ENCODE peak calls at places on chromosomes 3 and 15, in six cellular contexts. One of them, this sample, is unnamed.

GRCh38 chr15:79091204-79091867 is 756 bp upstream of the RASGRF1 start:
- DNase-seq in breast epithelium: no peak
- DNase-seq in CD8-positive, alpha-beta memory T cell: no peak
- DNase-seq in lung: no peak
- DNase-seq in kidney: no peak
- DNase-seq in CD4-positive, alpha-beta memory T cell: no peak
- DNase-seq in this sample: no peak

GRCh38 chr3:14377838-14378169 is 24.6 kb upstream of the SLC6A6 start:
- DNase-seq in lung: peak; percentile 57
- DNase-seq in breast epithelium: no peak
- DNase-seq in CD4-positive, alpha-beta memory T cell: peak; percentile 33
- DNase-seq in CD8-positive, alpha-beta memory T cell: peak; percentile 50
- DNase-seq in kidney: peak; percentile 64
- DNase-seq in this sample: no peak

GRCh38 chr3:31957106-31957505 is 24.0 kb downstream of the OSBPL10 start:
- DNase-seq in CD4-positive, alpha-beta memory T cell: no peak
- DNase-seq in breast epithelium: no peak
- DNase-seq in CD8-positive, alpha-beta memory T cell: no peak
- DNase-seq in kidney: no peak
- DNase-seq in lung: no peak
- DNase-seq in this sample: no peak

GRCh38 chr15:46848704-46849103 is 868.6 kb upstream of the SEMA6D start:
- DNase-seq in CD8-positive, alpha-beta memory T cell: no peak
- DNase-seq in lung: no peak
- DNase-seq in kidney: no peak
- DNase-seq in CD4-positive, alpha-beta memory T cell: no peak
- DNase-seq in breast epithelium: no peak
- DNase-seq in this sample: no peak

GRCh38 chr3:175266993-175267960 is 408.1 kb downstream of the NAALADL2 start:
- DNase-seq in breast epithelium: no peak
- DNase-seq in CD8-positive, alpha-beta memory T cell: no peak
- DNase-seq in lung: no peak
- DNase-seq in kidney: no peak
- DNase-seq in CD4-positive, alpha-beta memory T cell: no peak
- DNase-seq in this sample: no peak

GRCh38 chr15:70585707-70586034 is 177.7 kb downstream of the UACA start:
- DNase-seq in lung: no peak
- DNase-seq in CD4-positive, alpha-beta memory T cell: no peak
- DNase-seq in breast epithelium: no peak
- DNase-seq in CD8-positive, alpha-beta memory T cell: no peak
- DNase-seq in kidney: no peak
- DNase-seq in this sample: no peak

GRCh38 chr3:147407495-147408179 is 1.3 kb upstream of the ZIC4 start:
- DNase-seq in breast epithelium: no peak
- DNase-seq in kidney: no peak
- DNase-seq in lung: no peak
- DNase-seq in CD4-positive, alpha-beta memory T cell: no peak
- DNase-seq in CD8-positive, alpha-beta memory T cell: no peak
- DNase-seq in this sample: no peak

GRCh38 chr3:65439641-65440040 is 599.1 kb downstream of the MAGI1 start:
- DNase-seq in CD4-positive, alpha-beta memory T cell: no peak
- DNase-seq in kidney: no peak
- DNase-seq in breast epithelium: peak; percentile 52
- DNase-seq in CD8-positive, alpha-beta memory T cell: no peak
- DNase-seq in lung: no peak
- DNase-seq in this sample: peak; percentile 41

GRCh38 chr3:158991146-158991705 is 189.4 kb downstream of the MFSD1 start:
- DNase-seq in CD4-positive, alpha-beta memory T cell: no peak
- DNase-seq in CD8-positive, alpha-beta memory T cell: no peak
- DNase-seq in lung: no peak
- DNase-seq in breast epithelium: no peak
- DNase-seq in kidney: peak; percentile 40
- DNase-seq in this sample: peak; percentile 22

DNA sequence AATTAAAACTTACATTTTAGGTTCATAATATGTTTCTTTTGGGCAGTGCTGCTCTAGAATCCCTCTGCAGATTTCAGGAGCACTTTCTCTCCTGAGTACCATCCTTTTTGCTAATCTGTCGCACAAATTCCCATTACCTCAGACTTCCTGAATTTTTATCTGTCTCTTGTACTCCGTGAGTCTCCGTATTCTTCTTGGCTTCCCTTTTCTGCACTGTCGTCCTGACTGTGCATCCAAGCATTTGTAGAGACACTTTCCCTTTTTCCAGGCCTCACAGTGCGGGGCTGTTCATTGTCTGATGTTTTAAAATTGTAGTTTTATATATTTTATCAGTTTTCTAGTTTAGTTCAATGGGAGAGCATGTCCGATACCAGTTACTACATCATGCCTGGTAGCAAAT is 27.3 kb downstream of the MEF2A start:
- DNase-seq in CD4-positive, alpha-beta memory T cell: no peak
- DNase-seq in breast epithelium: no peak
- DNase-seq in kidney: no peak
- DNase-seq in CD8-positive, alpha-beta memory T cell: no peak
- DNase-seq in lung: no peak
- DNase-seq in this sample: no peak
- H3K36me3 ChIP-seq in CD4-positive, alpha-beta memory T cell: no peaks in the 10 kb centered on the region
- H3K36me3 ChIP-seq in breast epithelium: no peaks in the 10 kb centered on the region
- H3K36me3 ChIP-seq in kidney: no peaks in the 10 kb centered on the region
- H3K36me3 ChIP-seq in CD8-positive, alpha-beta memory T cell: no peaks in the 10 kb centered on the region
- H3K36me3 ChIP-seq in lung: no peaks in the 10 kb centered on the region
- H3K36me3 ChIP-seq in this sample: no peaks in the 10 kb centered on the region

GRCh38 chr15:52651114-52651513 is 28.1 kb downstream of the ATOSA start:
- DNase-seq in CD4-positive, alpha-beta memory T cell: no peak
- DNase-seq in breast epithelium: no peak
- DNase-seq in CD8-positive, alpha-beta memory T cell: no peak
- DNase-seq in kidney: no peak
- DNase-seq in lung: no peak
- DNase-seq in this sample: no peak
- H3K27ac ChIP-seq in CD4-positive, alpha-beta memory T cell: no peak overlapping the region
- H3K27ac ChIP-seq in breast epithelium: no peak overlapping the region
- H3K27ac ChIP-seq in CD8-positive, alpha-beta memory T cell: no peak overlapping the region
- H3K27ac ChIP-seq in kidney: peak overlapping the region; percentile 42
- H3K27ac ChIP-seq in lung: no peak overlapping the region
- H3K27ac ChIP-seq in this sample: no peak overlapping the region

GRCh38 chr15:92845109-92845508 is 55.0 kb upstream of the CHD2 start:
- DNase-seq in breast epithelium: no peak
- DNase-seq in CD4-positive, alpha-beta memory T cell: peak; percentile 57
- DNase-seq in lung: no peak
- DNase-seq in CD8-positive, alpha-beta memory T cell: no peak
- DNase-seq in kidney: no peak
- DNase-seq in this sample: no peak
- H3K4me1 ChIP-seq in breast epithelium: no peaks in the 10 kb centered on the region
- H3K4me1 ChIP-seq in CD4-positive, alpha-beta memory T cell: peaks cover 80% of the 10 kb centered on the region
- H3K4me1 ChIP-seq in lung: peaks cover 5% of the 10 kb centered on the region
- H3K4me1 ChIP-seq in CD8-positive, alpha-beta memory T cell: peaks cover 78% of the 10 kb centered on the region
- H3K4me1 ChIP-seq in kidney: peaks cover 4% of the 10 kb centered on the region
- H3K4me1 ChIP-seq in this sample: peaks cover under 1% of the 10 kb centered on the region

GRCh38 chr3:47854267-47854666 is 51.3 kb downstream of the DHX30 start:
- DNase-seq in CD4-positive, alpha-beta memory T cell: no peak
- DNase-seq in breast epithelium: no peak
- DNase-seq in CD8-positive, alpha-beta memory T cell: no peak
- DNase-seq in lung: no peak
- DNase-seq in kidney: no peak
- DNase-seq in this sample: no peak

GRCh38 chr3:47851888-47852603 is 49.1 kb downstream of the DHX30 start:
- DNase-seq in kidney: peak; percentile 59
- DNase-seq in CD4-positive, alpha-beta memory T cell: no peak
- DNase-seq in CD8-positive, alpha-beta memory T cell: no peak
- DNase-seq in breast epithelium: no peak
- DNase-seq in lung: no peak
- DNase-seq in this sample: no peak

GRCh38 chr3:47850803-47851417 is 48.0 kb downstream of the DHX30 start:
- DNase-seq in lung: no peak
- DNase-seq in CD4-positive, alpha-beta memory T cell: no peak
- DNase-seq in CD8-positive, alpha-beta memory T cell: no peak
- DNase-seq in breast epithelium: no peak
- DNase-seq in kidney: peak; percentile 32
- DNase-seq in this sample: no peak

GRCh38 chr3:47854720-47855455 is 52.0 kb downstream of the DHX30 start:
- DNase-seq in kidney: no peak
- DNase-seq in lung: no peak
- DNase-seq in CD4-positive, alpha-beta memory T cell: no peak
- DNase-seq in breast epithelium: no peak
- DNase-seq in CD8-positive, alpha-beta memory T cell: no peak
- DNase-seq in this sample: no peak

GRCh38 chr3:47852604-47853397 is 49.9 kb downstream of the DHX30 start:
- DNase-seq in lung: no peak
- DNase-seq in kidney: peak; percentile 59
- DNase-seq in CD4-positive, alpha-beta memory T cell: no peak
- DNase-seq in breast epithelium: no peak
- DNase-seq in CD8-positive, alpha-beta memory T cell: no peak
- DNase-seq in this sample: no peak
- H3K36me3 ChIP-seq in lung: peaks cover 87% of the 10 kb centered on the region
- H3K36me3 ChIP-seq in kidney: peaks cover 30% of the 10 kb centered on the region
- H3K36me3 ChIP-seq in CD4-positive, alpha-beta memory T cell: peaks cover 58% of the 10 kb centered on the region
- H3K36me3 ChIP-seq in breast epithelium: peaks cover 11% of the 10 kb centered on the region
- H3K36me3 ChIP-seq in CD8-positive, alpha-beta memory T cell: peaks cover 12% of the 10 kb centered on the region
- H3K36me3 ChIP-seq in this sample: peaks cover 49% of the 10 kb centered on the region